ENCODE peak calls at places on chromosomes 6 and 20, in seven cellular contexts. W is SK-N-SH, T is ovary, X is Karpas-422, V is mesenchymal stem cell, D is testis, U is adrenal gland. Y is an unnamed sample.

GRCh38 chr6:149134531-149134933 is 183.0 kb upstream of the TAB2 start:
- DNase-seq in U (no peak), X (no peak), V (no peak), D (no peak), T (no peak), W (peak; percentile 35), Y (no peak)

GRCh38 chr6:136983692-136984091 is 61.1 kb downstream of the IL20RA start:
- DNase-seq in W (no peak), X (no peak), U (no peak), D (no peak), T (no peak), V (no peak), Y (no peak)

GRCh38 chr20:35306931-35307517 is 14.8 kb upstream of the FAM83C start:
- DNase-seq in X (peak; percentile 60), T (no peak), V (peak; percentile 84), W (peak; percentile 71), U (no peak), D (peak; percentile 76), Y (peak; percentile 90)

GRCh38 chr6:136723780-136724179 is 68.5 kb downstream of the MAP3K5 start:
- DNase-seq in V (no peak), T (no peak), D (no peak), X (no peak), U (no peak), W (no peak), Y (no peak)

GRCh38 chr20:57476073-57476526 is 48.8 kb downstream of the CTCFL start:
- DNase-seq in T (peak; percentile 8), V (no peak), X (peak; percentile 65), W (no peak), D (no peak), U (no peak), Y (peak; percentile 36)

GRCh38 chr6:25623874-25624273 is 28.1 kb upstream of the SCGN start:
- DNase-seq in W (peak; percentile 42), D (no peak), U (no peak), T (no peak), V (no peak), X (no peak), Y (no peak)

GRCh38 chr6:7129784-7130569 is 22.2 kb downstream of the RREB1 start:
- DNase-seq in V (peak; percentile 75), U (peak; percentile 91), X (no peak), D (no peak), T (no peak), W (no peak), Y (no peak)

GRCh38 chr20:52130406-52130805 is 61.2 kb downstream of the ZFP64 start:
- DNase-seq in V (peak; percentile 9), W (no peak), U (no peak), X (no peak), T (no peak), D (no peak), Y (no peak)

GRCh38 chr6:148973809-148974208 is 227.0 kb downstream of the UST start:
- DNase-seq in X (no peak), W (peak; percentile 27), V (peak; percentile 53), U (peak; percentile 40), D (peak; percentile 36), T (no peak), Y (peak; percentile 68)

GRCh38 chr6:291697-292505 is at the start of gene DUSP22:
- DNase-seq in D (peak; percentile 86), V (peak; percentile 84), X (peak; percentile 89), T (peak; percentile 89), W (peak; percentile 100), U (peak; percentile 83), Y (peak; percentile 94)

GRCh38 chr6:148999921-149000589 is 253.2 kb downstream of the UST start:
- DNase-seq in X (no peak), V (peak; percentile 93), W (no peak), D (peak; percentile 90), U (peak; percentile 93), T (peak; percentile 83), Y (no peak)

GRCh38 chr6:33008944-33009861 is at the start of gene HLA-DOA:
- DNase-seq in T (no peak), U (no peak), D (peak; percentile 51), V (peak; percentile 48), X (peak; percentile 91), W (peak; percentile 47), Y (peak; percentile 94)

GRCh38 chr6:130223508-130223907 is 757 bp upstream of the SAMD3 start:
- DNase-seq in X (no peak), U (no peak), W (no peak), V (no peak), T (no peak), D (no peak), Y (no peak)

GRCh38 chr6:82331031-82331773 is 32.4 kb upstream of the TPBG start:
- DNase-seq in T (no peak), D (no peak), U (no peak), W (no peak), V (peak; percentile 79), X (no peak), Y (peak; percentile 63)

GRCh38 chr20:57398231-57398821 is 7.1 kb downstream of the RBM38 start:
- DNase-seq in W (no peak), V (no peak), T (peak; percentile 90), X (peak; percentile 94), D (peak; percentile 56), U (no peak), Y (no peak)

GRCh38 chr20:57611605-57612311 is 8.5 kb downstream of the ZBP1 start:
- DNase-seq in U (no peak), T (peak; percentile 10), X (no peak), D (peak; percentile 43), W (no peak), V (no peak), Y (peak; percentile 25)

GRCh38 chr6:133277228-133277894 is 36.2 kb downstream of the EYA4 start:
- DNase-seq in X (no peak), D (no peak), U (no peak), V (no peak), T (no peak), W (no peak), Y (no peak)

GRCh38 chr6:129906515-129907077 is 45.5 kb upstream of the TMEM244 start:
- DNase-seq in D (no peak), W (no peak), U (no peak), V (no peak), T (no peak), X (no peak), Y (no peak)

GRCh38 chr6:118618676-118619377 is 32.6 kb downstream of the CEP85L start:
- DNase-seq in D (peak; percentile 67), V (peak; percentile 49), U (peak; percentile 78), W (peak; percentile 49), X (peak; percentile 80), T (peak; percentile 29), Y (peak; percentile 90)

GRCh38 chr6:46201701-46202100 is 30.9 kb upstream of the ENPP5 start:
- DNase-seq in D (no peak), T (no peak), W (no peak), X (no peak), V (no peak), U (no peak), Y (no peak)

GRCh38 chr20:12598894-12599293 is 409.9 kb upstream of the SPTLC3 start:
- DNase-seq in D (no peak), U (no peak), T (no peak), W (no peak), X (no peak), V (no peak), Y (no peak)

GRCh38 chr20:53941680-53942079 is 128.7 kb downstream of the BCAS1 start:
- DNase-seq in W (no peak), T (no peak), X (no peak), V (no peak), U (no peak), D (no peak), Y (no peak)
- H3K4me1 ChIP-seq in W (peaks cover 35% of the 10 kb centered on the region), T (peaks cover 11% of the 10 kb centered on the region), X (peaks cover 11% of the 10 kb centered on the region), V (peaks cover 6% of the 10 kb centered on the region), U (no peaks in the 10 kb centered on the region), D (peaks cover 11% of the 10 kb centered on the region), Y (peaks cover 32% of the 10 kb centered on the region)

DNA sequence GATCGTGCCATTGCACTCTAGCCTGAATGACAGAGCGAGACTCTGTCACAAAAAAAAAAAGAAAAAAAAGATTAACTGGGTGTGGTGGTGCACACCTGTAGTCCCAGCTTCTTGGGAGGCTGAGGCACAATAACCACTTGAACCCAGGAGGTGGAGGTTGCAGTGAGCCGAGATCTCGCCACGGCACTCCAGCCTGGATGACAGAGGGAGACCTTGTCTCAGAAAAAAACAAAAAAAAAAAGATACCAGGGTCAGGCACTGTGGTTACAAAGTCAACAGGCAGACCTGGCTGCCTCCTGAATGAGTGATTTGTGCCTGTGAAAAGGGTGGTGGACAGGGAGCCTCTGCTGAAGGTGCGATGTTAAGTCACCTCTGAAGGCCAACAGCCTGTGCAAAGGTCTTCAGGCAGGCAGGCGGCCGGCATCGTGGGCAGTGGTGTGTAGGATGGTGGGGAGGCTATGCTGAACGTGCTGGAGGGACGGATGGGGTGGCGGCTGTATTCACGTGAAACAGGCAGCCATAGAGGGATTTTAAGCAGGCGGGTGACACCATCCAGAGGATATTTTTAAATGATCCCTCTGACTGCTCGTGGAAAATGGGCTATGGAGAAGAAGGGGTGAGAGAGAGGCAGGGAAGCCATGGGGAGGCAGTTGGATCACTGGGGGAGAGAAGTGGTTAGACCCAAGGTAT is 41.4 kb downstream of the NOL4L start:
- DNase-seq in T (no peak), U (no peak), V (no peak), W (no peak), X (no peak), D (no peak), Y (no peak)
- H3K27me3 ChIP-seq in T (no peaks in the 10 kb centered on the region), U (no peaks in the 10 kb centered on the region), V (peaks cover 23% of the 10 kb centered on the region), W (no peaks in the 10 kb centered on the region), X (no peaks in the 10 kb centered on the region), D (no peaks in the 10 kb centered on the region), Y (no peaks in the 10 kb centered on the region)

DNA sequence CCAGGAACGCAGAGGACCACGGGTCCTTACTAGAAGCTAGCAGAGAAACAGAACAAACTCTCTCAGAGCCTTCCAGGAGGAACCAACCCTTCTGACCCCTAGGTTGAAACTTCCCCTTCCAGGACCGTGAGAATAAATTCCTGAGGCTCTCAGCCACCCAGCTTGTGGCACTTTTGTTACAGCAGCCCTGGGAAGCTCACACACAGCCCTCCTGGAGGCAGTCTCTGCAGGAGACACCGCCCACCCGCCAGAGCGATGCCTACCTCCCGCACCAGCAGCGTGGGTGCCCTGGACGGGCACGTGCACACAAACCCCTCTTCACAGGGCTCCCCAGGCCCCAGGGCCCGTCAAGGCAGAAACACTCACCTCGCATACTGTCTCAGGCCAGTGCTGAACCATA is 4.2 kb downstream of the RNASET2 start:
- DNase-seq in W (no peak), T (no peak), D (no peak), X (no peak), U (no peak), V (no peak), Y (peak; percentile 43)
- H3K4me3 ChIP-seq in W (no peak overlapping the region), T (no peak overlapping the region), D (no peak overlapping the region), X (no peak overlapping the region), U (no peak overlapping the region), V (no peak overlapping the region), Y (no peak overlapping the region)

DNA sequence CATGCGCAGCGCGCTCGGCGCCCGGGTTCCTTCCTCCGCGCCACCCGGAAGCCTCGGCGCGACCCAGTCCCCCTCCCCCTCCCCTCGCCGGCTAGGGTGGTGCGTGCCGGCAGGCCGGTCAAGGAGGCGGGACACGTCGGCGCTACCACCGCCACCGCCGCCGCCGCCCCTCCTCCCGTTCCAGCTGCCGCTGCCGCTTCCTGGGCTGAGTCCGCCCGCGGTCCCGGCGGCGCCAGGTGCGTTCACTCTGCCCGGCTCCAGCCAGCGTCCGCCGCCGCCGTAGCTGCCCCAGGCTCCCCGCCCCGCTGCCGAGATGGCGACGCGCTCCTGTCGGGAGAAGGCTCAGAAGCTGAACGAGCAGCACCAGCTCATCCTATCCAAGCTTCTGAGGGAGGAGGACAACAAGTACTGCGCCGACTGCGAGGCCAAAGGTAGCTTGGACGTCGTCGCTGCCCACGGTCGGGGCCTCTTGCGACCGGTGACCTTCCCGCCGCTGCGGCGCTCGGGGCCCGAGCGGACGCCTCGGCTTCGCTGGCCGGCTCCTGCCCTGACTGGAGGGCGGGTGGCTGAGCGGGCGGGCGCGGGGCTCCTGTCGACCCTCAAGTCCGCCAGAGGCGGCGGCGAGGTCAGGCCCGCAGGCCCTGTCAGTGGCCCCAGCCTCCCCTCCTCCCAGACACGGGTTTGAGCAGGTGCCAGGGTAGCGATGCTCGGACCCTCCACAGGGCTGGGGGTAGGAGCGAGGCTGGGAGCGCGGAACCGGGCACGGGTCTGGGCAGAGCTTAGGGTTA is at the start of gene SMAP1:
- DNase-seq in V (peak; percentile 88), T (peak; percentile 94), U (peak; percentile 96), X (peak; percentile 97), D (peak; percentile 92), W (peak; percentile 98), Y (peak; percentile 97)
- H3K4me1 ChIP-seq in V (peaks cover 3% of the 10 kb centered on the region), T (peaks cover under 1% of the 10 kb centered on the region), U (peaks cover 11% of the 10 kb centered on the region), X (peaks cover 20% of the 10 kb centered on the region), D (peaks cover 3% of the 10 kb centered on the region), W (peaks cover 4% of the 10 kb centered on the region), Y (peaks cover 10% of the 10 kb centered on the region)

Y was measured in endodermal cell.